ENCODE peak calls at places on chromosomes 3 and 15, in six cellular contexts. Y is HuH-7.5; L is GM04504; Z is CD8-positive, alpha-beta T cell; P is mesendoderm; T is activated CD8-positive, alpha-beta memory T cell treated with anti-CD3 and anti-CD28 coated beads, Interleukin-2, amount 50 U/mL, for 48 hours. Q is an unnamed sample.

GRCh38 chr15:66080791-66081475 is 172.6 kb downstream of the MEGF11 start:
- DNase-seq in Z (no peak), L (peak), P (peak), Y (no peak), T (no peak), Q (no peak)

GRCh38 chr15:98850991-98851776 is 156.4 kb downstream of the PGPEP1L start:
- DNase-seq in P (peak), Z (peak), T (peak), Y (peak), L (no peak), Q (peak)

GRCh38 chr15:33706173-33706572 is 262.1 kb upstream of the CHRM5 start:
- DNase-seq in Z (no peak), P (no peak), T (no peak), L (no peak), Y (no peak), Q (no peak)

GRCh38 chr3:12934431-12934830 is 93.1 kb upstream of the RPL32 start:
- DNase-seq in P (no peak), T (no peak), L (peak), Z (no peak), Y (no peak), Q (no peak)

GRCh38 chr15:80180468-80180867 is 27.7 kb downstream of the FAH start:
- DNase-seq in T (no peak), Y (no peak), L (no peak), Z (no peak), P (peak), Q (no peak)

GRCh38 chr15:63276342-63277043 is 912 bp upstream of the APH1B start:
- DNase-seq in T (no peak), L (no peak), Z (no peak), P (no peak), Y (no peak), Q (no peak)

GRCh38 chr3:64717411-64717810 is 29.6 kb upstream of the ADAMTS9 start:
- DNase-seq in L (no peak), Z (no peak), T (no peak), P (no peak), Y (no peak), Q (no peak)

GRCh38 chr3:31980530-31981205 is 394 bp downstream of the OSBPL10 start:
- DNase-seq in T (peak), L (no peak), Y (peak), P (peak), Z (peak), Q (peak)

GRCh38 chr15:43775411-43775965 is 1.3 kb downstream of the ELL3 start:
- DNase-seq in Z (no peak), Y (no peak), P (peak), L (no peak), T (no peak), Q (no peak)

GRCh38 chr3:98732239-98733054 is 30.7 kb upstream of the ST3GAL6 start:
- DNase-seq in L (no peak), P (peak), T (peak), Z (no peak), Y (peak), Q (peak)

GRCh38 chr3:30245805-30246622 is 360.4 kb upstream of the TGFBR2 start:
- DNase-seq in L (no peak), P (peak), Z (no peak), Y (no peak), T (no peak), Q (no peak)

GRCh38 chr3:168065569-168065968 is 30.2 kb downstream of the GOLIM4 start:
- DNase-seq in Z (no peak), L (no peak), T (no peak), Y (no peak), P (no peak), Q (no peak)

GRCh38 chr3:188901126-188901525 is 270.6 kb upstream of the TPRG1 start:
- DNase-seq in L (no peak), Z (no peak), T (no peak), P (no peak), Y (no peak), Q (no peak)

GRCh38 chr3:134597390-134597975 is 53.3 kb downstream of the KY start:
- DNase-seq in P (peak), Z (no peak), T (no peak), L (no peak), Y (no peak), Q (no peak)

GRCh38 chr15:39194431-39194830 is 386.4 kb upstream of the THBS1 start:
- DNase-seq in Y (no peak), L (no peak), Z (no peak), P (no peak), T (no peak), Q (no peak)

Q was measured in gastrocnemius medialis.